ENCODE peak calls at places on chromosomes 13 and 19, in six cellular contexts. D is fibroblast of the aortic adventitia, Y is lung microvascular endothelial cell, Z is NCI-H1694 treated with DMSO at 0.1 percent for 48 hours, B is EL, X is substantia nigra. H is an unnamed sample.

GRCh38 chr19:18649371-18650047 is 12.7 kb downstream of the KLHL26 start:
- DNase-seq in Y (peak; percentile 79), D (peak; percentile 47), X (peak; percentile 58), B (no peak), Z (no peak), H (no peak)

GRCh38 chr19:36169084-36169760 is 17.0 kb upstream of the COX7A1 start:
- DNase-seq in Z (peak; percentile 23), B (no peak), X (no peak), D (no peak), Y (peak; percentile 63), H (no peak)

GRCh38 chr13:35857769-35858168 is 273.4 kb downstream of the DCLK1 start:
- DNase-seq in B (peak; percentile 66), X (no peak), D (no peak), Y (no peak), Z (peak; percentile 98), H (peak; percentile 66)

GRCh38 chr19:6740589-6741348 is 1.3 kb downstream of the TRIP10 start:
- DNase-seq in Z (no peak), B (peak; percentile 76), X (no peak), Y (peak; percentile 37), D (no peak), H (peak; percentile 70)

GRCh38 chr13:107275945-107276614 is 708.1 kb upstream of the ARGLU1 start:
- DNase-seq in X (no peak), Y (peak; percentile 78), D (no peak), Z (no peak), B (no peak), H (no peak)

GRCh38 chr19:7391218-7391670 is 42.5 kb downstream of the ARHGEF18 start:
- DNase-seq in D (peak; percentile 67), Y (peak; percentile 96), Z (no peak), B (peak; percentile 74), X (no peak), H (no peak)

GRCh38 chr13:73776137-73776785 is 357.9 kb downstream of the KLF12 start:
- DNase-seq in Y (no peak), Z (no peak), B (no peak), X (no peak), D (peak; percentile 9), H (no peak)

GRCh38 chr13:39108746-39109145 is 70.5 kb downstream of the NHLRC3 start:
- DNase-seq in D (no peak), Y (no peak), B (no peak), Z (no peak), X (no peak), H (no peak)

GRCh38 chr13:37144661-37145060 is 39.2 kb upstream of the CSNK1A1L start:
- DNase-seq in D (no peak), X (no peak), Z (no peak), B (no peak), Y (no peak), H (no peak)

GRCh38 chr13:84567848-84568247 is 685.6 kb upstream of the SLITRK1 start:
- DNase-seq in Y (no peak), B (no peak), X (no peak), Z (no peak), D (no peak), H (no peak)

GRCh38 chr13:66845393-66845792 is 384.7 kb downstream of the PCDH9 start:
- DNase-seq in B (no peak), X (no peak), D (no peak), Z (no peak), Y (no peak), H (no peak)

GRCh38 chr19:53927745-53928144 is 18.7 kb downstream of the CACNG7 start:
- DNase-seq in Y (peak; percentile 79), Z (no peak), D (peak; percentile 77), B (peak; percentile 51), X (no peak), H (peak; percentile 74)

GRCh38 chr19:2495130-2495641 is 19.3 kb downstream of the GADD45B start:
- DNase-seq in Z (no peak), D (peak; percentile 74), B (peak; percentile 61), Y (peak; percentile 57), X (peak; percentile 43), H (peak; percentile 89)

GRCh38 chr19:35509861-35510625 is 3.4 kb downstream of the DMKN start:
- DNase-seq in B (peak; percentile 52), Z (peak; percentile 23), X (peak; percentile 44), Y (peak; percentile 33), D (peak; percentile 38), H (peak; percentile 82)

GRCh38 chr19:18867751-18868150 is 28.2 kb downstream of the CERS1 start:
- DNase-seq in Y (no peak), B (no peak), X (no peak), Z (no peak), D (no peak), H (no peak)

GRCh38 chr13:88592105-88592504 is 920.9 kb downstream of the SLITRK5 start:
- DNase-seq in D (no peak), Y (no peak), B (no peak), Z (no peak), X (no peak), H (no peak)

H was measured in adipocyte.